ENCODE peak calls at places on chromosomes 11 and 22, in nine cellular contexts. E is stimulated activated CD8-positive, alpha-beta memory T cell treated with anti-CD3 and anti-CD28 coated beads, Interleukin-15, amount 100 ng/mL, for 4 hours; Z is lung microvascular endothelial cell; M is effector CD4-positive, alpha-beta T cell; G is naive B cell; Q is neural crest cell; K is AG04450; H is fibroblast of the conjunctiva; F is stomach. D is an unnamed sample.

GRCh38 chr22:31148953-31149627 is 8.8 kb upstream of the PLA2G3 start:
- DNase-seq in M (peak; percentile 9), E (no peak), G (peak; percentile 22), Z (peak; percentile 82), H (peak; percentile 73), K (peak; percentile 54), F (peak; percentile 79), Q (peak; percentile 59), D (peak; percentile 76)

GRCh38 chr11:3866206-3866605 is 10.7 kb downstream of the STIM1 start:
- DNase-seq in H (no peak), G (no peak), F (peak; percentile 29), Q (no peak), M (no peak), E (no peak), K (no peak), Z (peak; percentile 50), D (no peak)

GRCh38 chr22:10961043-10961860 is 4566.7 kb upstream of the OR11H1 start:
- DNase-seq in Q (no peak), M (no peak), F (no peak), Z (no peak), K (no peak), G (no peak), H (no peak), E (no peak), D (no peak)

GRCh38 chr11:73464347-73464746 is 88.1 kb downstream of the RELT start:
- DNase-seq in F (no peak), G (no peak), Q (no peak), M (no peak), K (no peak), H (no peak), E (no peak), Z (no peak), D (no peak)

GRCh38 chr22:17706451-17706900 is 67.8 kb downstream of the BID start:
- DNase-seq in F (peak; percentile 28), H (peak; percentile 85), E (peak; percentile 3), K (peak; percentile 65), M (no peak), G (peak; percentile 53), Q (no peak), Z (peak; percentile 96), D (peak; percentile 93)

GRCh38 chr11:101686514-101686913 is 102.7 kb upstream of the TRPC6 start:
- DNase-seq in H (peak; percentile 26), Z (peak; percentile 50), E (no peak), G (no peak), M (no peak), F (no peak), K (no peak), Q (no peak), D (peak; percentile 57)

GRCh38 chr11:89125298-89125697 is 52.4 kb upstream of the TYR start:
- DNase-seq in Q (no peak), F (no peak), H (no peak), K (no peak), Z (no peak), M (no peak), E (no peak), G (no peak), D (no peak)

GRCh38 chr11:25838918-25839611 is 492.9 kb upstream of the ANO3 start:
- DNase-seq in E (no peak), H (no peak), K (no peak), M (no peak), Z (no peak), Q (no peak), F (no peak), G (no peak), D (no peak)

GRCh38 chr11:43989162-43989961 is 46.9 kb downstream of the C11orf96 start:
- DNase-seq in F (no peak), Q (peak; percentile 13), G (no peak), E (no peak), K (no peak), H (no peak), Z (peak; percentile 18), M (no peak), D (no peak)

GRCh38 chr11:121237686-121238658 is 54.6 kb upstream of the SC5D start:
- DNase-seq in M (no peak), F (no peak), K (no peak), E (no peak), H (no peak), G (no peak), Z (peak; percentile 91), Q (no peak), D (peak; percentile 7)

GRCh38 chr11:36447514-36447913 is 62.6 kb downstream of the TRAF6 start:
- DNase-seq in Z (no peak), K (no peak), E (no peak), H (no peak), F (no peak), M (no peak), Q (no peak), G (no peak), D (peak; percentile 47)

GRCh38 chr11:111408789-111409727 is 30.0 kb upstream of the POU2AF1 start:
- DNase-seq in H (peak; percentile 52), Z (no peak), G (no peak), K (no peak), F (no peak), Q (no peak), E (no peak), M (no peak), D (peak; percentile 76)